ENCODE peak calls at places on chromosome 7, in five cellular contexts. U is adrenal gland; L is CD8-positive, alpha-beta T cell; E is ovary; N is tibial nerve. X is an unnamed sample.

GRCh38 chr7:28854750-28855074 is 103.4 kb downstream of the TRIL start:
- DNase-seq in E (no peak), L (no peak), N (no peak), U (no peak), X (no peak)

GRCh38 chr7:22565315-22565811 is 65.4 kb upstream of the STEAP1B start:
- DNase-seq in N (no peak), U (no peak), L (no peak), E (no peak), X (no peak)

GRCh38 chr7:6553460-6554044 is 2.3 kb upstream of the GRID2IP start:
- DNase-seq in N (no peak), L (no peak), U (no peak), E (no peak), X (peak; percentile 17)

GRCh38 chr7:42315631-42316030 is 78.6 kb upstream of the GLI3 start:
- DNase-seq in N (no peak), L (no peak), E (no peak), U (no peak), X (no peak)

GRCh38 chr7:151199196-151199874 is 11.0 kb downstream of the H2BK1 start:
- DNase-seq in N (no peak), U (no peak), L (no peak), E (peak; percentile 42), X (no peak)

GRCh38 chr7:39540320-39540719 is 25.9 kb upstream of the YAE1 start:
- DNase-seq in E (no peak), L (no peak), N (no peak), U (no peak), X (no peak)

GRCh38 chr7:157056246-157056645 is 45.8 kb upstream of the MNX1 start:
- DNase-seq in E (no peak), L (no peak), U (no peak), N (no peak), X (no peak)

GRCh38 chr7:22351878-22352277 is 5.1 kb downstream of the RAPGEF5 start:
- DNase-seq in E (no peak), U (no peak), N (no peak), L (no peak), X (no peak)

GRCh38 chr7:2471396-2471795 is 4.8 kb downstream of the GRIFIN start:
- DNase-seq in L (no peak), E (no peak), U (peak; percentile 57), N (no peak), X (no peak)

GRCh38 chr7:34928052-34928451 is 109.2 kb downstream of the DPY19L1 start:
- DNase-seq in U (peak; percentile 42), L (peak; percentile 17), N (no peak), E (no peak), X (no peak)

GRCh38 chr7:47358944-47359588 is 222.8 kb downstream of the TNS3 start:
- DNase-seq in N (no peak), U (no peak), E (no peak), L (no peak), X (no peak)

GRCh38 chr7:106178593-106179134 is 66.6 kb upstream of the SYPL1 start:
- DNase-seq in L (no peak), E (no peak), U (no peak), N (no peak), X (no peak)
- TF ChIP-seq CTCF in L (no peak), E (no peak), U (no peak), N (no peak), X (peak; percentile 22)

DNA sequence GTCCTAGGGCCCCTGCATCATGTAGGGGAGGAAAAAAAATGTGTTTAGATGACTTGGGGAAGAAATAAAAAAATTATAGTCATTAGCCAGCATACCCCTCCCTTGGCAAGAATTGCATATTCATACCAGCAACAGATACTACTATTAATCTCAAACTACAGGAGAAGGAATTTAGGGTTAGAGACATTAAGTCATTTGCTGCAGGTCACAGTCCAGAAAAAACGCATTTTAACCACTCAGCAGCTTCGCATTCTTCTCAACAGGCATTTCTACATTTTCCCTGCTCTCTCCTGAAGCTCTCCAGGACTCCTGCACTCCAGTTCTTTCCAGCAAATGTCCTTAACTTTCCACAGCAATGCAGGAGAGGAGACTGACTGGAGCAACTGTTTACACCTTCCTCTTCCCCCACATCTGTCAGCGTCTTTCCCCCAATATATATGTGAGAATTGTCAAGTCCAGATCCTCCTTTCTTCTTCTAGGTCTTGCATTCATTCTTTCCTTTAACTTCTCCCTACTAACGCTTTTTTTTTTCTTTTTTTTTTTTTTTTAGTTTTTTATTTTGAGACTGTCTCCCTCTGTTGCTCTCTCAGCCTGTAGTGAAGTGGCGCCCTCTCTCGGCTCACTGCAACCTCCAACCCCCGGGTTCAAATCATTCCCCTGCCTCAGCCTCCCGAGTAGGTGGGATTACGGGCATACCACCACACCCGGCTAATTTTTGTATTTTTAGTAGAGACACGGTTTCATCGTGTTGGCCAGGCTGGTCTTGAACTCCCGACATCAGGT is 35.6 kb downstream of the PRPS1L1 start:
- DNase-seq in L (no peak), E (no peak), U (no peak), N (no peak), X (no peak)
- TF ChIP-seq CTCF in L (no peak), E (no peak), U (peak; percentile 36), N (no peak), X (peak; percentile 12)

DNA sequence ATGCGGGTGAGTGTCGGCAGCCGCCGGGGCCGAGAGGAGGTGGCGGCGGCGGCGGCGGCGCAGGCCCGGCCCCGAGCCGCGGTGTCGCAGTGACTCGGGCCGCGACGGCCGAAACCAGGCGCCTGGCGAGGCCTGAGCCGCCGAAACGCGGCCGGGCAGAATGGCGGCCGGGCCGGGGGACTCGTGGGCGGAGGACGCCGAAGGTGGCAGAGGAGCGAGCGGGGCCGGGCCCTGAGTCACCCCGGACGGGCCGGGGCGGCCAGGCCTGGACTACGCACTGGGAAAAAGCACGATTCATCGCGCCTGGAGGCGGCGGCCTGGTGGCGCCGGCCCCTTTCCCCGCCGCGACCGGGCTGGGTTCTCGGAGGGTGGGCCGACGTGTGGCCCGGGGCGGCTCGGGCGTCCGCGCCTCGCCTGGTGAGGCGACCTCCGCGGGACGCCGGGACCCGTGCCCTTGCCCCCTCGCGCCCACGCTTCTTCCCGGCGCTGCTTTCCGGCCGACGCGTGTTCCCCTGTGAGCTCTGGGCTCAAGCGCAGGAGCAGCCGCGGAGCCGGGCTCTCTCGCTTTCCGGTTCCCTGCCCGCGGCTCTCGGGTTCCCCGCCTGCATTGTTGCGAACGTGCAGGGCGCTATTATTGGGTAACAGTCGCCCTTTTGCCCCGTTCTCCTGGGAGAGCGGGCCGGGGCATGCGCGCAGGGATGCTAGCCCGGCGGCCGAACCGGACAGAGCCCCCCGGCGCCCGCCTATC is 495 bp downstream of the CUL1 start:
- DNase-seq in U (peak; percentile 62), N (peak; percentile 36), E (peak; percentile 69), L (peak; percentile 34), X (peak; percentile 70)
- TF ChIP-seq CTCF in U (no peak), N (no peak), E (no peak), L (no peak), X (no peak)

GRCh38 chr7:86914468-86915054 is 144.9 kb downstream of the ELAPOR2 start:
- DNase-seq in U (no peak), L (no peak), E (no peak), N (no peak), X (peak; percentile 3)
- TF ChIP-seq CTCF in U (peak; percentile 36), L (peak; percentile 56), E (no peak), N (no peak), X (no peak)

GRCh38 chr7:44964384-44964830 is 14.4 kb downstream of the MYO1G start:
- DNase-seq in L (no peak), E (no peak), N (no peak), U (no peak), X (peak; percentile 48)

GRCh38 chr7:44963526-44964290 is 15.1 kb downstream of the MYO1G start:
- DNase-seq in U (no peak), L (no peak), N (no peak), E (no peak), X (no peak)

GRCh38 chr7:44964831-44965440 is 13.9 kb downstream of the MYO1G start:
- DNase-seq in L (no peak), U (no peak), E (no peak), N (no peak), X (no peak)

GRCh38 chr7:44961844-44962482 is 16.9 kb downstream of the MYO1G start:
- DNase-seq in N (no peak), E (no peak), L (no peak), U (no peak), X (no peak)

DNA sequence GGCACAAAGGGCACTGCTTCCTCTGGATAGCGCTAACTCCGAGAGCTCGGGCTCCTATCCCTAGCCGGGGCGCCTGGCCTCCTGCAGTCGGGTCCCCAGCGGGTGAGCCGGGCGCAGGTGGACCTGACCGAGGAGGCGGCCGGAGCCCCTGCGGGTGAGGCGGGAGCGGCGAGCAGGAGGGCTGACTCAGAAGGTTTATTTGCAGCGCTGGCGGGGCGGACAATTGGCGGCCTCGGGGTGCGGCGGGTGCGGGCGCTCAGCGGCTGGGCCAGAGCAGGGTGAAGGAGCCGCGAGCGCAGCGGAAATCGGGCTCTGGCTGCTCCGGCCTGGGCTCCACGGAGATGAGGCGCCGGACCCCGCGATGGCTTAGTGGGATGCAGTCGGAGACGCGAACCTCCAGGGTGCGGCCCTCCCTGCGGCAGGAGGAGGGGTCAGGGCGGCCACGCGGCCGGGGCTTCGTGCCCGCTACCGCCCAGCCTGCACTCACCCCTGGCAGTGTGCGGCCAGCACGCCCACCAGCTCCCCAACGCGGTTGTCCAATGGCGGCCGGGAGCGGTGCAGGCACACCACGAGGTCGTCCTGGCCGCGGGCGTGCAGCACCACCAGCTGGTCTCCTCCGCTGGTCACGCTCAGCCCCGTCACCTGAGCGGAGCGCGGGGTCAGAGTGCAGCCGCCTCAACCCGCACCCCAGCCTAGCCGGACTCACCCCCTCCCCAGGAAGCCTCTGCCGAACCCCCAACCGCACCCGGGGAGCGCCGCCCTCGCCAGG is 16.1 kb downstream of the MYO1G start:
- DNase-seq in L (no peak), U (peak; percentile 46), N (no peak), E (peak; percentile 47), X (no peak)
- TF ChIP-seq CTCF in L (no peak), U (no peak), N (no peak), E (no peak), X (no peak)

GRCh38 chr7:30412810-30413504 is 65.6 kb downstream of the NOD1 start:
- DNase-seq in N (no peak), U (peak; percentile 41), E (no peak), L (no peak), X (peak; percentile 57)
- TF ChIP-seq CTCF in N (peak; percentile 74), U (peak; percentile 75), E (no peak), L (no peak), X (no peak)

DNA sequence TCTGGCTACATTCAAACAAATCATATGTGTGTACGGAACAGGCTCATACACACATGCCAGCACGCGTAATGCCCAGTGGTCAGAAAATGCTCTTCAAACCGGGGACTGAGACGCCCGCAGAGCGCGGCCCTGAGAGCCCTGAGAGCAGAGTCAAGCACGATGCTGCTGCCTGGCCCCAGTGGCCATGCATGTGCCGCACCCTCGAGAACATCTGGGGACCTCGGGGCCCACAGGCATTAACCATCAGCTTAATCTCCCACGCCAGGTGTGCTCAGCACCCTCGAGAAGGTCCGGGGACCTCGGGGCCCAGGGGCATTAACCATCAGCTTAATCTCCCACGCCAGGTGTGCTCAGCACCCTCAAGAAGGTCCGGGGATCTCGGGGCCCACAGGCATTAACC is 163.1 kb downstream of the PTPRN2 start:
- DNase-seq in U (no peak), E (no peak), L (no peak), N (no peak), X (no peak)
- TF ChIP-seq CTCF in U (no peak), E (no peak), L (no peak), N (no peak), X (no peak)